ENCODE peak calls at places on chromosomes 13 and 19, in nine cellular contexts. G is mammary epithelial cell; K is C1 segment of cervical spinal cord; D is NCI-H1092; S is left cardiac atrium; Z is ACHN; F is CD4-positive, alpha-beta T cell; H is T1000; E is neural crest cell. A is an unnamed sample.

GRCh38 chr19:2534374-2535050 is 58.6 kb downstream of the GADD45B start:
- DNase-seq in G (no peak), K (no peak), D (no peak), S (no peak), Z (no peak), F (no peak), H (no peak), E (no peak), A (no peak)

GRCh38 chr13:103282571-103283450 is 216.6 kb upstream of the SLC10A2 start:
- DNase-seq in G (peak; percentile 97), K (no peak), D (no peak), S (no peak), Z (peak; percentile 95), F (no peak), H (no peak), E (no peak), A (no peak)

GRCh38 chr19:40519352-40520322 is 52.8 kb downstream of the SPTBN4 start:
- DNase-seq in G (peak; percentile 30), K (no peak), D (no peak), S (no peak), Z (no peak), F (no peak), H (no peak), E (no peak), A (no peak)

GRCh38 chr13:112532837-112533745 is 54.9 kb downstream of the TUBGCP3 start:
- DNase-seq in G (no peak), K (no peak), D (no peak), S (no peak), Z (no peak), F (no peak), H (no peak), E (no peak), A (no peak)

GRCh38 chr19:49533551-49534488 is 6.0 kb downstream of the RCN3 start:
- DNase-seq in G (peak; percentile 67), K (no peak), D (no peak), S (peak; percentile 83), Z (peak; percentile 57), F (peak; percentile 86), H (peak; percentile 58), E (peak; percentile 79), A (peak; percentile 79)

GRCh38 chr19:49338023-49338677 is 2.9 kb downstream of the CD37 start:
- DNase-seq in G (no peak), K (no peak), D (no peak), S (no peak), Z (no peak), F (no peak), H (no peak), E (no peak), A (no peak)

GRCh38 chr13:77868717-77869116 is 49.9 kb downstream of the EDNRB start:
- DNase-seq in G (peak; percentile 0), K (no peak), D (no peak), S (no peak), Z (no peak), F (no peak), H (no peak), E (no peak), A (no peak)

GRCh38 chr13:102580552-102581169 is 16.1 kb upstream of the TPP2 start:
- DNase-seq in G (peak; percentile 51), K (no peak), D (peak; percentile 44), S (no peak), Z (peak; percentile 65), F (no peak), H (no peak), E (peak; percentile 32), A (no peak)

GRCh38 chr19:15332311-15332996 is at the start of gene BRD4:
- DNase-seq in G (peak; percentile 35), K (peak; percentile 5), D (peak; percentile 19), S (peak; percentile 81), Z (peak; percentile 62), F (peak; percentile 72), H (peak; percentile 24), E (peak; percentile 75), A (peak; percentile 68)

GRCh38 chr13:109704771-109705628 is 81.4 kb downstream of the IRS2 start:
- DNase-seq in G (peak; percentile 49), K (no peak), D (no peak), S (peak; percentile 58), Z (no peak), F (no peak), H (no peak), E (no peak), A (no peak)

GRCh38 chr13:37747071-37747612 is 122.4 kb downstream of the TRPC4 start:
- DNase-seq in G (peak; percentile 62), K (no peak), D (peak; percentile 2), S (no peak), Z (no peak), F (no peak), H (no peak), E (no peak), A (no peak)

GRCh38 chr13:90360785-90361184 is 986.7 kb upstream of the MIR17HG start:
- DNase-seq in G (no peak), K (no peak), D (no peak), S (no peak), Z (no peak), F (no peak), H (no peak), E (no peak), A (no peak)

GRCh38 chr19:36093146-36093662 is 17.7 kb upstream of the OVOL3 start:
- DNase-seq in G (no peak), K (no peak), D (no peak), S (no peak), Z (no peak), F (no peak), H (no peak), E (no peak), A (no peak)

GRCh38 chr13:31998131-31998530 is 33.4 kb upstream of the FRY start:
- DNase-seq in G (no peak), K (no peak), D (no peak), S (peak; percentile 37), Z (no peak), F (no peak), H (no peak), E (no peak), A (no peak)

GRCh38 chr13:111937763-111938375 is 129.1 kb upstream of the SOX1 start:
- DNase-seq in G (peak; percentile 32), K (no peak), D (no peak), S (no peak), Z (no peak), F (no peak), H (no peak), E (no peak), A (no peak)

GRCh38 chr13:113166266-113166665 is 7.8 kb downstream of the PROZ start:
- DNase-seq in G (no peak), K (no peak), D (no peak), S (no peak), Z (no peak), F (no peak), H (no peak), E (no peak), A (no peak)

GRCh38 chr19:10192922-10193321 is 1.8 kb downstream of the DNMT1 start:
- DNase-seq in G (no peak), K (no peak), D (no peak), S (no peak), Z (no peak), F (no peak), H (no peak), E (no peak), A (no peak)

GRCh38 chr13:104577029-104577820 is 1511.0 kb upstream of the SLC10A2 start:
- DNase-seq in G (no peak), K (no peak), D (no peak), S (no peak), Z (no peak), F (no peak), H (no peak), E (no peak), A (no peak)

GRCh38 chr13:40190656-40191100 is 475.8 kb downstream of the FOXO1 start:
- DNase-seq in G (peak; percentile 93), K (no peak), D (no peak), S (peak; percentile 53), Z (peak; percentile 32), F (peak; percentile 44), H (no peak), E (peak; percentile 36), A (peak; percentile 37)

GRCh38 chr13:93002071-93002470 is 224.5 kb upstream of the GPC6 start:
- DNase-seq in G (no peak), K (no peak), D (no peak), S (no peak), Z (no peak), F (no peak), H (no peak), E (no peak), A (no peak)

GRCh38 chr19:33698576-33699435 is 77.1 kb downstream of the CHST8 start:
- DNase-seq in G (no peak), K (no peak), D (no peak), S (no peak), Z (no peak), F (no peak), H (no peak), E (no peak), A (no peak)

A was measured in activated T-helper 9 cell treated with anti-CD3 and anti-CD28 coated beads, Interleukin-2, amount 50 U/mL, for 16 hours.